ENCODE peak calls at places on chromosome 20, in ten cellular contexts. One of them, this sample, is unnamed.

GRCh38 chr20:63457737-63458136 is 14.7 kb downstream of the KCNQ2 start:
- DNase-seq in SJSA1: no peak
- DNase-seq in G401: no peak
- DNase-seq in stimulated activated naive CD8-positive, alpha-beta T cell treated with anti-CD3 and anti-CD28 coated beads, Interleukin-15, Interleukin-2, amounts not matched to agents 100 U/mL and 50 U/mL, for 24 hours: no peak
- DNase-seq in memory B cell: no peak
- DNase-seq in fibroblast of lung: peak; percentile 11
- DNase-seq in anterior cingulate cortex: no peak
- DNase-seq in MV-4-11: no peak
- DNase-seq in GOT3: no peak
- DNase-seq in stimulated activated CD4-positive, alpha-beta T cell treated with anti-CD3 and anti-CD28 coated beads, Interleukin-12 subunit alpha, Interleukin-12 subunit beta, amount 100 ng/mL, for 4 hours: no peak
- DNase-seq in this sample: peak; percentile 61

GRCh38 chr20:1241456-1241855 is 15.6 kb downstream of the RAD21L1 start:
- DNase-seq in memory B cell: no peak
- DNase-seq in MV-4-11: no peak
- DNase-seq in G401: no peak
- DNase-seq in SJSA1: no peak
- DNase-seq in anterior cingulate cortex: no peak
- DNase-seq in stimulated activated naive CD8-positive, alpha-beta T cell treated with anti-CD3 and anti-CD28 coated beads, Interleukin-15, Interleukin-2, amounts not matched to agents 100 U/mL and 50 U/mL, for 24 hours: no peak
- DNase-seq in stimulated activated CD4-positive, alpha-beta T cell treated with anti-CD3 and anti-CD28 coated beads, Interleukin-12 subunit alpha, Interleukin-12 subunit beta, amount 100 ng/mL, for 4 hours: no peak
- DNase-seq in fibroblast of lung: no peak
- DNase-seq in GOT3: no peak
- DNase-seq in this sample: no peak

GRCh38 chr20:8790442-8791074 is 278.3 kb upstream of the PLCB4 start:
- DNase-seq in anterior cingulate cortex: no peak
- DNase-seq in MV-4-11: peak; percentile 20
- DNase-seq in memory B cell: no peak
- DNase-seq in GOT3: no peak
- DNase-seq in stimulated activated CD4-positive, alpha-beta T cell treated with anti-CD3 and anti-CD28 coated beads, Interleukin-12 subunit alpha, Interleukin-12 subunit beta, amount 100 ng/mL, for 4 hours: no peak
- DNase-seq in stimulated activated naive CD8-positive, alpha-beta T cell treated with anti-CD3 and anti-CD28 coated beads, Interleukin-15, Interleukin-2, amounts not matched to agents 100 U/mL and 50 U/mL, for 24 hours: peak; percentile 6
- DNase-seq in G401: peak; percentile 80
- DNase-seq in SJSA1: peak; percentile 32
- DNase-seq in fibroblast of lung: peak; percentile 70
- DNase-seq in this sample: no peak

GRCh38 chr20:33009214-33010132 is 2.0 kb downstream of the BPIFB2 start:
- DNase-seq in MV-4-11: no peak
- DNase-seq in stimulated activated CD4-positive, alpha-beta T cell treated with anti-CD3 and anti-CD28 coated beads, Interleukin-12 subunit alpha, Interleukin-12 subunit beta, amount 100 ng/mL, for 4 hours: no peak
- DNase-seq in GOT3: no peak
- DNase-seq in anterior cingulate cortex: no peak
- DNase-seq in fibroblast of lung: no peak
- DNase-seq in stimulated activated naive CD8-positive, alpha-beta T cell treated with anti-CD3 and anti-CD28 coated beads, Interleukin-15, Interleukin-2, amounts not matched to agents 100 U/mL and 50 U/mL, for 24 hours: no peak
- DNase-seq in G401: no peak
- DNase-seq in SJSA1: no peak
- DNase-seq in memory B cell: no peak
- DNase-seq in this sample: no peak

GRCh38 chr20:59425572-59425971 is 125.2 kb downstream of the EDN3 start:
- DNase-seq in memory B cell: no peak
- DNase-seq in MV-4-11: no peak
- DNase-seq in fibroblast of lung: no peak
- DNase-seq in stimulated activated CD4-positive, alpha-beta T cell treated with anti-CD3 and anti-CD28 coated beads, Interleukin-12 subunit alpha, Interleukin-12 subunit beta, amount 100 ng/mL, for 4 hours: no peak
- DNase-seq in anterior cingulate cortex: no peak
- DNase-seq in stimulated activated naive CD8-positive, alpha-beta T cell treated with anti-CD3 and anti-CD28 coated beads, Interleukin-15, Interleukin-2, amounts not matched to agents 100 U/mL and 50 U/mL, for 24 hours: no peak
- DNase-seq in GOT3: no peak
- DNase-seq in G401: no peak
- DNase-seq in SJSA1: no peak
- DNase-seq in this sample: no peak

GRCh38 chr20:25025091-25025861 is 32.7 kb downstream of the ACSS1 start:
- DNase-seq in GOT3: no peak
- DNase-seq in MV-4-11: no peak
- DNase-seq in memory B cell: no peak
- DNase-seq in SJSA1: no peak
- DNase-seq in G401: no peak
- DNase-seq in stimulated activated naive CD8-positive, alpha-beta T cell treated with anti-CD3 and anti-CD28 coated beads, Interleukin-15, Interleukin-2, amounts not matched to agents 100 U/mL and 50 U/mL, for 24 hours: no peak
- DNase-seq in fibroblast of lung: no peak
- DNase-seq in anterior cingulate cortex: no peak
- DNase-seq in stimulated activated CD4-positive, alpha-beta T cell treated with anti-CD3 and anti-CD28 coated beads, Interleukin-12 subunit alpha, Interleukin-12 subunit beta, amount 100 ng/mL, for 4 hours: no peak
- DNase-seq in this sample: no peak

GRCh38 chr20:11982289-11982957 is 64.7 kb downstream of the BTBD3 start:
- DNase-seq in fibroblast of lung: no peak
- DNase-seq in memory B cell: no peak
- DNase-seq in stimulated activated naive CD8-positive, alpha-beta T cell treated with anti-CD3 and anti-CD28 coated beads, Interleukin-15, Interleukin-2, amounts not matched to agents 100 U/mL and 50 U/mL, for 24 hours: no peak
- DNase-seq in stimulated activated CD4-positive, alpha-beta T cell treated with anti-CD3 and anti-CD28 coated beads, Interleukin-12 subunit alpha, Interleukin-12 subunit beta, amount 100 ng/mL, for 4 hours: no peak
- DNase-seq in anterior cingulate cortex: no peak
- DNase-seq in MV-4-11: no peak
- DNase-seq in SJSA1: no peak
- DNase-seq in G401: no peak
- DNase-seq in GOT3: no peak
- DNase-seq in this sample: no peak

GRCh38 chr20:10739575-10739974 is 65.8 kb upstream of the JAG1 start:
- DNase-seq in GOT3: no peak
- DNase-seq in anterior cingulate cortex: no peak
- DNase-seq in memory B cell: no peak
- DNase-seq in stimulated activated CD4-positive, alpha-beta T cell treated with anti-CD3 and anti-CD28 coated beads, Interleukin-12 subunit alpha, Interleukin-12 subunit beta, amount 100 ng/mL, for 4 hours: no peak
- DNase-seq in G401: no peak
- DNase-seq in stimulated activated naive CD8-positive, alpha-beta T cell treated with anti-CD3 and anti-CD28 coated beads, Interleukin-15, Interleukin-2, amounts not matched to agents 100 U/mL and 50 U/mL, for 24 hours: no peak
- DNase-seq in MV-4-11: no peak
- DNase-seq in fibroblast of lung: peak; percentile 20
- DNase-seq in SJSA1: peak; percentile 21
- DNase-seq in this sample: no peak

GRCh38 chr20:38258545-38259223 is 1.9 kb downstream of the KIAA1755 start:
- DNase-seq in fibroblast of lung: no peak
- DNase-seq in MV-4-11: no peak
- DNase-seq in stimulated activated naive CD8-positive, alpha-beta T cell treated with anti-CD3 and anti-CD28 coated beads, Interleukin-15, Interleukin-2, amounts not matched to agents 100 U/mL and 50 U/mL, for 24 hours: no peak
- DNase-seq in stimulated activated CD4-positive, alpha-beta T cell treated with anti-CD3 and anti-CD28 coated beads, Interleukin-12 subunit alpha, Interleukin-12 subunit beta, amount 100 ng/mL, for 4 hours: no peak
- DNase-seq in anterior cingulate cortex: no peak
- DNase-seq in memory B cell: no peak
- DNase-seq in SJSA1: no peak
- DNase-seq in G401: no peak
- DNase-seq in GOT3: no peak
- DNase-seq in this sample: no peak

GRCh38 chr20:59771506-59772372 is 161.7 kb downstream of the SYCP2 start:
- DNase-seq in G401: peak; percentile 68
- DNase-seq in stimulated activated naive CD8-positive, alpha-beta T cell treated with anti-CD3 and anti-CD28 coated beads, Interleukin-15, Interleukin-2, amounts not matched to agents 100 U/mL and 50 U/mL, for 24 hours: no peak
- DNase-seq in memory B cell: no peak
- DNase-seq in fibroblast of lung: no peak
- DNase-seq in stimulated activated CD4-positive, alpha-beta T cell treated with anti-CD3 and anti-CD28 coated beads, Interleukin-12 subunit alpha, Interleukin-12 subunit beta, amount 100 ng/mL, for 4 hours: no peak
- DNase-seq in anterior cingulate cortex: no peak
- DNase-seq in MV-4-11: no peak
- DNase-seq in GOT3: no peak
- DNase-seq in SJSA1: no peak
- DNase-seq in this sample: no peak

GRCh38 chr20:15200139-15200538 is 862.7 kb upstream of the FLRT3 start:
- DNase-seq in G401: no peak
- DNase-seq in anterior cingulate cortex: no peak
- DNase-seq in fibroblast of lung: no peak
- DNase-seq in MV-4-11: no peak
- DNase-seq in SJSA1: no peak
- DNase-seq in memory B cell: no peak
- DNase-seq in GOT3: no peak
- DNase-seq in stimulated activated CD4-positive, alpha-beta T cell treated with anti-CD3 and anti-CD28 coated beads, Interleukin-12 subunit alpha, Interleukin-12 subunit beta, amount 100 ng/mL, for 4 hours: no peak
- DNase-seq in stimulated activated naive CD8-positive, alpha-beta T cell treated with anti-CD3 and anti-CD28 coated beads, Interleukin-15, Interleukin-2, amounts not matched to agents 100 U/mL and 50 U/mL, for 24 hours: no peak
- DNase-seq in this sample: no peak

GRCh38 chr20:3727333-3728035 is 5.0 kb upstream of the HSPA12B start:
- DNase-seq in memory B cell: no peak
- DNase-seq in SJSA1: no peak
- DNase-seq in G401: no peak
- DNase-seq in stimulated activated naive CD8-positive, alpha-beta T cell treated with anti-CD3 and anti-CD28 coated beads, Interleukin-15, Interleukin-2, amounts not matched to agents 100 U/mL and 50 U/mL, for 24 hours: no peak
- DNase-seq in stimulated activated CD4-positive, alpha-beta T cell treated with anti-CD3 and anti-CD28 coated beads, Interleukin-12 subunit alpha, Interleukin-12 subunit beta, amount 100 ng/mL, for 4 hours: no peak
- DNase-seq in anterior cingulate cortex: no peak
- DNase-seq in MV-4-11: no peak
- DNase-seq in fibroblast of lung: peak; percentile 48
- DNase-seq in GOT3: no peak
- DNase-seq in this sample: no peak

GRCh38 chr20:12287575-12287974 is 369.9 kb downstream of the BTBD3 start:
- DNase-seq in GOT3: no peak
- DNase-seq in SJSA1: no peak
- DNase-seq in anterior cingulate cortex: no peak
- DNase-seq in MV-4-11: no peak
- DNase-seq in stimulated activated CD4-positive, alpha-beta T cell treated with anti-CD3 and anti-CD28 coated beads, Interleukin-12 subunit alpha, Interleukin-12 subunit beta, amount 100 ng/mL, for 4 hours: no peak
- DNase-seq in fibroblast of lung: no peak
- DNase-seq in stimulated activated naive CD8-positive, alpha-beta T cell treated with anti-CD3 and anti-CD28 coated beads, Interleukin-15, Interleukin-2, amounts not matched to agents 100 U/mL and 50 U/mL, for 24 hours: no peak
- DNase-seq in G401: no peak
- DNase-seq in memory B cell: no peak
- DNase-seq in this sample: no peak

GRCh38 chr20:43988451-43988850 is 73.8 kb downstream of the TOX2 start:
- DNase-seq in memory B cell: no peak
- DNase-seq in SJSA1: no peak
- DNase-seq in anterior cingulate cortex: no peak
- DNase-seq in G401: no peak
- DNase-seq in fibroblast of lung: peak; percentile 19
- DNase-seq in stimulated activated CD4-positive, alpha-beta T cell treated with anti-CD3 and anti-CD28 coated beads, Interleukin-12 subunit alpha, Interleukin-12 subunit beta, amount 100 ng/mL, for 4 hours: no peak
- DNase-seq in stimulated activated naive CD8-positive, alpha-beta T cell treated with anti-CD3 and anti-CD28 coated beads, Interleukin-15, Interleukin-2, amounts not matched to agents 100 U/mL and 50 U/mL, for 24 hours: no peak
- DNase-seq in MV-4-11: no peak
- DNase-seq in GOT3: no peak
- DNase-seq in this sample: no peak

GRCh38 chr20:4083103-4083864 is 67.9 kb upstream of the RNF24 start:
- DNase-seq in anterior cingulate cortex: no peak
- DNase-seq in memory B cell: no peak
- DNase-seq in GOT3: no peak
- DNase-seq in stimulated activated naive CD8-positive, alpha-beta T cell treated with anti-CD3 and anti-CD28 coated beads, Interleukin-15, Interleukin-2, amounts not matched to agents 100 U/mL and 50 U/mL, for 24 hours: no peak
- DNase-seq in G401: no peak
- DNase-seq in stimulated activated CD4-positive, alpha-beta T cell treated with anti-CD3 and anti-CD28 coated beads, Interleukin-12 subunit alpha, Interleukin-12 subunit beta, amount 100 ng/mL, for 4 hours: no peak
- DNase-seq in SJSA1: peak; percentile 69
- DNase-seq in MV-4-11: peak; percentile 35
- DNase-seq in fibroblast of lung: no peak
- DNase-seq in this sample: no peak

GRCh38 chr20:50003253-50003656 is 20.5 kb downstream of the SNAI1 start:
- DNase-seq in fibroblast of lung: peak; percentile 81
- DNase-seq in stimulated activated naive CD8-positive, alpha-beta T cell treated with anti-CD3 and anti-CD28 coated beads, Interleukin-15, Interleukin-2, amounts not matched to agents 100 U/mL and 50 U/mL, for 24 hours: no peak
- DNase-seq in G401: no peak
- DNase-seq in SJSA1: no peak
- DNase-seq in memory B cell: no peak
- DNase-seq in stimulated activated CD4-positive, alpha-beta T cell treated with anti-CD3 and anti-CD28 coated beads, Interleukin-12 subunit alpha, Interleukin-12 subunit beta, amount 100 ng/mL, for 4 hours: no peak
- DNase-seq in GOT3: no peak
- DNase-seq in MV-4-11: peak; percentile 99
- DNase-seq in anterior cingulate cortex: no peak
- DNase-seq in this sample: no peak

GRCh38 chr20:53940883-53941546 is 129.4 kb downstream of the BCAS1 start:
- DNase-seq in GOT3: no peak
- DNase-seq in memory B cell: no peak
- DNase-seq in G401: no peak
- DNase-seq in stimulated activated CD4-positive, alpha-beta T cell treated with anti-CD3 and anti-CD28 coated beads, Interleukin-12 subunit alpha, Interleukin-12 subunit beta, amount 100 ng/mL, for 4 hours: no peak
- DNase-seq in MV-4-11: peak; percentile 67
- DNase-seq in fibroblast of lung: peak; percentile 86
- DNase-seq in stimulated activated naive CD8-positive, alpha-beta T cell treated with anti-CD3 and anti-CD28 coated beads, Interleukin-15, Interleukin-2, amounts not matched to agents 100 U/mL and 50 U/mL, for 24 hours: no peak
- DNase-seq in anterior cingulate cortex: no peak
- DNase-seq in SJSA1: peak; percentile 89
- DNase-seq in this sample: no peak

GRCh38 chr20:2767768-2768631 is 32.4 kb downstream of the CPXM1 start:
- DNase-seq in stimulated activated naive CD8-positive, alpha-beta T cell treated with anti-CD3 and anti-CD28 coated beads, Interleukin-15, Interleukin-2, amounts not matched to agents 100 U/mL and 50 U/mL, for 24 hours: no peak
- DNase-seq in anterior cingulate cortex: no peak
- DNase-seq in memory B cell: no peak
- DNase-seq in G401: no peak
- DNase-seq in fibroblast of lung: peak; percentile 12
- DNase-seq in MV-4-11: no peak
- DNase-seq in GOT3: no peak
- DNase-seq in SJSA1: no peak
- DNase-seq in stimulated activated CD4-positive, alpha-beta T cell treated with anti-CD3 and anti-CD28 coated beads, Interleukin-12 subunit alpha, Interleukin-12 subunit beta, amount 100 ng/mL, for 4 hours: no peak
- DNase-seq in this sample: peak; percentile 9

GRCh38 chr20:18388860-18389259 is 78.0 kb downstream of the DZANK1 start:
- DNase-seq in fibroblast of lung: peak; percentile 51
- DNase-seq in memory B cell: no peak
- DNase-seq in stimulated activated naive CD8-positive, alpha-beta T cell treated with anti-CD3 and anti-CD28 coated beads, Interleukin-15, Interleukin-2, amounts not matched to agents 100 U/mL and 50 U/mL, for 24 hours: no peak
- DNase-seq in anterior cingulate cortex: no peak
- DNase-seq in GOT3: no peak
- DNase-seq in SJSA1: peak; percentile 24
- DNase-seq in stimulated activated CD4-positive, alpha-beta T cell treated with anti-CD3 and anti-CD28 coated beads, Interleukin-12 subunit alpha, Interleukin-12 subunit beta, amount 100 ng/mL, for 4 hours: no peak
- DNase-seq in MV-4-11: no peak
- DNase-seq in G401: no peak
- DNase-seq in this sample: no peak

GRCh38 chr20:4190792-4191519 is 175.6 kb upstream of the RNF24 start:
- DNase-seq in anterior cingulate cortex: no peak
- DNase-seq in MV-4-11: no peak
- DNase-seq in stimulated activated CD4-positive, alpha-beta T cell treated with anti-CD3 and anti-CD28 coated beads, Interleukin-12 subunit alpha, Interleukin-12 subunit beta, amount 100 ng/mL, for 4 hours: no peak
- DNase-seq in SJSA1: no peak
- DNase-seq in stimulated activated naive CD8-positive, alpha-beta T cell treated with anti-CD3 and anti-CD28 coated beads, Interleukin-15, Interleukin-2, amounts not matched to agents 100 U/mL and 50 U/mL, for 24 hours: no peak
- DNase-seq in GOT3: no peak
- DNase-seq in fibroblast of lung: no peak
- DNase-seq in G401: no peak
- DNase-seq in memory B cell: no peak
- DNase-seq in this sample: no peak

This sample was measured in hypothalamus.